ENCODE peak calls at places on chromosomes 6 and 20, in eight cellular contexts. L, M, V, Z, Q, D, F and T are unnamed samples.
A peak's percentile ranks its signal among the peaks of the same experiment; 100 is the strongest.

GRCh38 chr20:36974660-36975059 is 23.2 kb upstream of the SAMHD1 start:
- DNase-seq in V (no peak), Q (no peak), L (no peak), Z (no peak), F (no peak), D (no peak), M (no peak), T (no peak)

GRCh38 chr6:15317934-15318902 is 72.3 kb downstream of the JARID2 start:
- DNase-seq in Z (no peak), M (no peak), L (no peak), Q (no peak), D (no peak), V (peak; percentile 16), F (no peak), T (no peak)

GRCh38 chr6:125469915-125470314 is 168.1 kb upstream of the HDDC2 start:
- DNase-seq in Q (no peak), V (peak; percentile 51), Z (no peak), L (no peak), D (no peak), M (no peak), F (no peak), T (no peak)

GRCh38 chr20:39661833-39662232 is 699.7 kb downstream of the DHX35 start:
- DNase-seq in D (no peak), Q (peak; percentile 7), M (no peak), Z (no peak), F (peak; percentile 11), V (peak; percentile 58), L (peak; percentile 75), T (no peak)

GRCh38 chr20:2470051-2470431 is 548 bp downstream of the SNRPB start:
- DNase-seq in Q (peak; percentile 46), V (peak; percentile 19), M (peak; percentile 59), D (no peak), F (peak; percentile 59), Z (no peak), L (peak; percentile 54), T (no peak)

GRCh38 chr20:50484271-50484976 is 25.8 kb upstream of the PTPN1 start:
- DNase-seq in L (no peak), V (no peak), F (no peak), Q (no peak), D (no peak), M (no peak), Z (no peak), T (no peak)

GRCh38 chr6:116633685-116634084 is 17.4 kb downstream of the RSPH4A start:
- DNase-seq in Z (no peak), V (no peak), D (no peak), M (no peak), F (peak; percentile 36), Q (no peak), L (no peak), T (no peak)

GRCh38 chr6:11418290-11418905 is 119.2 kb upstream of the TMEM170B start:
- DNase-seq in D (no peak), Q (no peak), M (no peak), L (no peak), F (no peak), Z (no peak), V (no peak), T (no peak)

GRCh38 chr6:39934060-39934757 is at the start of gene MOCS1:
- DNase-seq in V (peak; percentile 40), F (peak; percentile 42), D (peak; percentile 84), L (peak; percentile 61), M (peak; percentile 84), Z (peak; percentile 58), Q (peak; percentile 75), T (peak; percentile 88)

GRCh38 chr6:33172307-33173227 is 19.7 kb downstream of the COL11A2 start:
- DNase-seq in L (peak; percentile 41), V (peak; percentile 11), M (peak; percentile 43), Q (peak; percentile 33), Z (no peak), F (peak; percentile 36), D (no peak), T (peak; percentile 47)

GRCh38 chr6:159089443-159089842 is 44.7 kb upstream of the TAGAP start:
- DNase-seq in L (no peak), D (no peak), V (no peak), M (no peak), F (no peak), Q (no peak), Z (no peak), T (no peak)

GRCh38 chr6:142213402-142213801 is 66.3 kb downstream of the VTA1 start:
- DNase-seq in F (peak; percentile 4), Q (no peak), V (no peak), M (no peak), Z (no peak), D (no peak), L (no peak), T (no peak)

GRCh38 chr6:44230034-44230675 is 6.8 kb downstream of the SLC29A1 start:
- DNase-seq in L (no peak), M (no peak), V (no peak), Q (no peak), D (no peak), Z (no peak), F (no peak), T (no peak)

GRCh38 chr6:25835442-25836283 is 3.8 kb upstream of the SLC17A1 start:
- DNase-seq in V (peak; percentile 4), Q (no peak), Z (no peak), D (no peak), M (peak; percentile 67), L (no peak), F (no peak), T (no peak)

GRCh38 chr20:35059612-35060011 is 33.0 kb downstream of the TRPC4AP start:
- DNase-seq in L (no peak), Q (no peak), M (no peak), Z (no peak), D (no peak), F (no peak), V (no peak), T (no peak)

GRCh38 chr6:151760486-151760885 is 47.0 kb upstream of the ESR1 start:
- DNase-seq in Z (no peak), M (no peak), L (no peak), V (no peak), F (no peak), D (no peak), Q (no peak), T (no peak)

GRCh38 chr6:151763938-151764680 is 43.4 kb upstream of the ESR1 start:
- DNase-seq in L (peak; percentile 88), F (peak; percentile 53), V (peak; percentile 93), D (peak; percentile 94), Z (peak; percentile 56), Q (peak; percentile 82), M (peak; percentile 92), T (peak; percentile 85)

GRCh38 chr6:151765444-151765886 is 42.0 kb upstream of the ESR1 start:
- DNase-seq in Q (peak; percentile 83), L (peak; percentile 89), Z (no peak), M (peak; percentile 93), F (peak; percentile 56), V (peak; percentile 95), D (no peak), T (no peak)

GRCh38 chr6:151762817-151763216 is 44.7 kb upstream of the ESR1 start:
- DNase-seq in F (no peak), V (no peak), M (no peak), Z (no peak), L (no peak), D (no peak), Q (no peak), T (no peak)

DNA sequence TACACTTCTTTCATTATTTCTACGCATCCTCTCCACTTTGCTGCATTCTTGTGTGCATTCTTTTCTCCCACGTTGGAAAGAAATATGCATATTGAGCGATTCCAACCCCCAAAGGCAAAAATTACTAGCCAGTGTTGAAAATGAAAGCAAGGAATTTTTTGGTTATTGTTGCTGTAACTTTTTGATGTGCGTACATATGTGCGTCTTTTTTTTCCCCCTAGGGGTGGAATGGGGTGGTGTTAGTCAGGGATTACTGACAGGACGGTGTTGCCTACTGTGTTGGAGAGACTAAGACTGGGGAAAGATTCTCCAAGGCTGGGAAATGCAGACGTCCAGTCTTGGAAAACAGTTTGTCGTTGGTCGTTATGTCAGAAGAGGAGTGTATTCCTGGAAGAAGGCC is 44.2 kb upstream of the ESR1 start:
- DNase-seq in L (peak; percentile 67), F (no peak), Z (no peak), Q (peak; percentile 13), D (no peak), V (peak; percentile 52), M (peak; percentile 49), T (no peak)
- TF ChIP-seq CTCF in L (peak; percentile 58), F (no peak), Z (peak; percentile 40), Q (peak; percentile 45), D (no peak), V (peak; percentile 68), M (peak; percentile 69), T (no peak)

GRCh38 chr20:3652646-3653596 is 10.3 kb downstream of the GFRA4 start:
- DNase-seq in F (no peak), V (no peak), Q (no peak), D (no peak), M (no peak), Z (no peak), L (no peak), T (no peak)
- TF ChIP-seq CTCF in F (no peak), V (no peak), Q (no peak), D (no peak), M (no peak), Z (no peak), L (no peak), T (no peak)

GRCh38 chr20:64069614-64070243 is 6.7 kb downstream of the TCEA2 start:
- DNase-seq in V (no peak), D (peak; percentile 48), Z (peak; percentile 66), Q (no peak), L (no peak), M (no peak), F (no peak), T (peak; percentile 85)
- TF ChIP-seq CTCF in V (peak; percentile 91), D (no peak), Z (peak; percentile 89), Q (peak; percentile 44), L (peak; percentile 63), M (peak; percentile 82), F (peak; percentile 68), T (peak; percentile 87)

GRCh38 chr6:21359926-21360325 is 233.6 kb upstream of the SOX4 start:
- DNase-seq in D (no peak), V (no peak), Q (no peak), F (no peak), M (no peak), Z (no peak), L (no peak), T (no peak)

GRCh38 chr6:21357262-21357661 is 236.3 kb upstream of the SOX4 start:
- DNase-seq in V (no peak), L (no peak), F (no peak), D (no peak), M (no peak), Z (no peak), Q (no peak), T (no peak)

GRCh38 chr6:21355638-21356037 is 237.9 kb upstream of the SOX4 start:
- DNase-seq in L (no peak), Q (no peak), F (no peak), D (no peak), V (no peak), Z (no peak), M (no peak), T (no peak)

GRCh38 chr6:21354805-21355238 is 238.7 kb upstream of the SOX4 start:
- DNase-seq in V (no peak), M (no peak), L (no peak), Z (no peak), F (no peak), D (no peak), Q (no peak), T (no peak)

DNA sequence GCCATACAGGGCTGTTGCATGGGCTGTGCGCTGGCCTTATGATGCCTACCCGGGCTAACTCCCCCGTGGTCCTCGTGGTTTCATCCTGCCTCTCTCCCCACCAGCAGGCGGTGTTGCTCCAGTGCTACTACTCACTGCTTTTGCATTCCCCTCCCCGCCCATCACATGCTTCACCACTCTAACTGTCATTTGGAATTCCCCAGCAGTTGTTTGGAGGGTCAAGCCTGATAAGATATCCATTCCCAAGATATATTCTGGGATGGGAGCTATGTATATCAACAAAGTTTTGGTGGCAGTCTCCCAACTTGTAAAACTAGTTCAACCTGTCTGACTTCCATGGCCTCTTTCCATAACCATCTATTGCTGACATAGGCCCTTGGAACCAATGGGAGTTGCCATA is 233.2 kb upstream of the SOX4 start:
- DNase-seq in L (no peak), D (peak; percentile 33), M (no peak), Q (no peak), V (peak; percentile 19), F (no peak), Z (no peak), T (no peak)
- TF ChIP-seq CTCF in L (no peak), D (no peak), M (no peak), Q (no peak), V (no peak), F (no peak), Z (no peak), T (no peak)